ENCODE peak calls at places on chromosomes 13 and 19, in seven cellular contexts. S, V, K, O, D, Q and L are unnamed samples.

GRCh38 chr19:47899335-47899734 is 13.2 kb upstream of the SULT2A1 start:
- DNase-seq in Q (no peak), S (no peak), V (no peak), D (no peak), O (no peak), K (no peak), L (no peak)

GRCh38 chr13:46369506-46370268 is 17.4 kb downstream of the RUBCNL start:
- DNase-seq in S (peak; percentile 32), O (no peak), K (peak; percentile 95), D (no peak), V (no peak), Q (peak; percentile 43), L (no peak)

GRCh38 chr19:28498404-28498976 is 714.5 kb downstream of the UQCRFS1 start:
- DNase-seq in S (no peak), D (no peak), Q (no peak), K (no peak), O (no peak), V (no peak), L (no peak)

GRCh38 chr19:6935069-6935468 is 47.7 kb downstream of the ADGRE1 start:
- DNase-seq in V (no peak), O (no peak), S (no peak), Q (no peak), D (no peak), K (no peak), L (no peak)

GRCh38 chr19:52527954-52528326 is 472 bp downstream of the ZNF808 start:
- DNase-seq in Q (no peak), V (peak; percentile 10), O (peak; percentile 47), S (peak; percentile 5), D (no peak), K (peak; percentile 2), L (peak; percentile 64)

GRCh38 chr13:46866150-46866549 is 30.7 kb downstream of the HTR2A start:
- DNase-seq in V (peak; percentile 11), O (peak; percentile 4), Q (peak; percentile 27), S (peak; percentile 67), D (no peak), K (peak; percentile 64), L (peak; percentile 62)

GRCh38 chr13:80516818-80517348 is 176.0 kb upstream of the SPRY2 start:
- DNase-seq in D (no peak), V (no peak), Q (no peak), S (no peak), K (no peak), O (no peak), L (no peak)

GRCh38 chr13:51769455-51770127 is 34.4 kb downstream of the DHRS12 start:
- DNase-seq in Q (no peak), O (no peak), V (no peak), K (no peak), S (peak; percentile 88), D (no peak), L (peak; percentile 39)

GRCh38 chr13:46345400-46345799 is 41.7 kb downstream of the RUBCNL start:
- DNase-seq in K (no peak), O (no peak), D (no peak), S (no peak), Q (no peak), V (no peak), L (no peak)

GRCh38 chr13:41506312-41506711 is 49.0 kb downstream of the RGCC start:
- DNase-seq in V (no peak), S (no peak), O (no peak), Q (no peak), K (peak; percentile 52), D (no peak), L (no peak)

GRCh38 chr13:39875111-39875510 is 219.6 kb downstream of the COG6 start:
- DNase-seq in O (no peak), S (no peak), D (no peak), Q (no peak), K (no peak), V (no peak), L (no peak)

GRCh38 chr13:107233541-107233940 is 665.6 kb upstream of the ARGLU1 start:
- DNase-seq in K (no peak), S (no peak), O (no peak), D (no peak), V (no peak), Q (no peak), L (no peak)

GRCh38 chr19:14333101-14333871 is 48.0 kb upstream of the ADGRE5 start:
- DNase-seq in S (no peak), K (peak; percentile 20), D (no peak), V (peak; percentile 71), O (peak; percentile 59), Q (no peak), L (peak; percentile 77)

GRCh38 chr19:46878613-46879375 is 18.0 kb downstream of the ARHGAP35 start:
- DNase-seq in K (peak; percentile 77), O (no peak), D (no peak), Q (peak; percentile 66), S (no peak), V (no peak), L (peak; percentile 36)

GRCh38 chr13:99995104-99995502 is 13.5 kb downstream of the ZIC2 start:
- DNase-seq in O (no peak), K (no peak), Q (no peak), D (no peak), V (no peak), S (no peak), L (no peak)

GRCh38 chr19:6738726-6739389 is 622 bp upstream of the TRIP10 start:
- DNase-seq in D (no peak), Q (no peak), S (peak; percentile 49), V (peak; percentile 75), O (peak; percentile 51), K (no peak), L (peak; percentile 96)

GRCh38 chr19:47187797-47188196 is 43.2 kb downstream of the BBC3 start:
- DNase-seq in K (no peak), Q (no peak), O (no peak), S (no peak), D (no peak), V (peak; percentile 78), L (no peak)

GRCh38 chr13:101512650-101513049 is 60.2 kb downstream of the ITGBL1 start:
- DNase-seq in Q (no peak), O (no peak), K (no peak), V (no peak), S (no peak), D (no peak), L (no peak)

GRCh38 chr13:40352385-40352778 is 314.1 kb downstream of the FOXO1 start:
- DNase-seq in V (no peak), Q (no peak), S (peak; percentile 60), O (no peak), D (no peak), K (peak; percentile 88), L (no peak)

GRCh38 chr13:27329210-27329609 is 58.6 kb downstream of the RASL11A start:
- DNase-seq in O (no peak), D (no peak), K (no peak), V (no peak), S (no peak), Q (no peak), L (no peak)

GRCh38 chr19:45524575-45525129 is 17.4 kb downstream of the VASP start:
- DNase-seq in S (no peak), D (no peak), V (no peak), Q (no peak), O (no peak), K (no peak), L (no peak)

GRCh38 chr13:32893176-32893575 is 123.0 kb upstream of the KL start:
- DNase-seq in S (no peak), K (no peak), V (no peak), D (no peak), Q (no peak), O (no peak), L (no peak)
- H3K27ac ChIP-seq in S (no peak overlapping the region), K (no peak overlapping the region), V (no peak overlapping the region), D (no peak overlapping the region), Q (no peak overlapping the region), O (no peak overlapping the region), L (no peak overlapping the region)

GRCh38 chr13:85512421-85512820 is 286.8 kb downstream of the SLITRK6 start:
- DNase-seq in D (no peak), V (no peak), O (no peak), K (no peak), S (no peak), Q (no peak), L (no peak)

GRCh38 chr13:85509512-85509911 is 289.7 kb downstream of the SLITRK6 start:
- DNase-seq in K (peak; percentile 52), Q (no peak), D (no peak), S (no peak), O (no peak), V (no peak), L (no peak)

GRCh38 chr13:85503797-85504196 is 295.4 kb downstream of the SLITRK6 start:
- DNase-seq in S (no peak), O (no peak), D (no peak), Q (no peak), V (no peak), K (no peak), L (no peak)

DNA sequence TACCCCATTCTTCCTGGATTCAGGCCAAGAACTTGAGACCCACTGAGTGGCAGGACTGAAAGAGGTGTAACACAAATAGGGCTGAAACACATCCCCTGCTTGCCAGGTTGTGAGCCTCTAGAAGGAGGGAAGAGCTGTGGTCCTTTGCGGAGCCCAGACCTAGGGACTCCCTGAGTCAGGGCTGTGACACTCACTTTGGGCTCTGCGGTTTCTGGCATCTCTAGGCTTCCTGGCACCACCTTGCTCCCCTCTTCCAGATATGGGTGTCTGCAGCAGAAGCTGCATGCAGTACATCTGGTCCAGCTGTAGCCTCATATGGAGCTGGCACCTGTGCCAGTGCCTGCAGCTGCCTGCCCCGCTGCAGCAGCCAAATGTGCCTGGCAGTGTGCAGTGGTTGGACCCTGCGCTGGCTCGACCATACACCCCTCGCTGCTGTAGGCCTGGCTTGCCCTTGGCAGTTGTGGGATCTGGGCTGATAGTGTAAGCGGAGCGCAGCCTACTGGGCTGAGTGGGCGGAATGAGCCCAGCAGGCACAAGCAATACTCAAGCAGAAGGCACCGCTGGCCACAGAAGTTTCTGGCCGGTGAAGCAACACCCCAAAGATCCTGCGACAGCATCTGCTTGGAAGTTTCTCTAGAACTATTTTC is 290.4 kb downstream of the SLITRK6 start:
- DNase-seq in Q (no peak), D (no peak), S (no peak), K (peak; percentile 32), O (no peak), V (no peak), L (peak; percentile 69)
- TF ChIP-seq CTCF in Q (no peak), D (no peak), S (no peak), K (no peak), O (no peak), V (no peak), L (no peak)

DNA sequence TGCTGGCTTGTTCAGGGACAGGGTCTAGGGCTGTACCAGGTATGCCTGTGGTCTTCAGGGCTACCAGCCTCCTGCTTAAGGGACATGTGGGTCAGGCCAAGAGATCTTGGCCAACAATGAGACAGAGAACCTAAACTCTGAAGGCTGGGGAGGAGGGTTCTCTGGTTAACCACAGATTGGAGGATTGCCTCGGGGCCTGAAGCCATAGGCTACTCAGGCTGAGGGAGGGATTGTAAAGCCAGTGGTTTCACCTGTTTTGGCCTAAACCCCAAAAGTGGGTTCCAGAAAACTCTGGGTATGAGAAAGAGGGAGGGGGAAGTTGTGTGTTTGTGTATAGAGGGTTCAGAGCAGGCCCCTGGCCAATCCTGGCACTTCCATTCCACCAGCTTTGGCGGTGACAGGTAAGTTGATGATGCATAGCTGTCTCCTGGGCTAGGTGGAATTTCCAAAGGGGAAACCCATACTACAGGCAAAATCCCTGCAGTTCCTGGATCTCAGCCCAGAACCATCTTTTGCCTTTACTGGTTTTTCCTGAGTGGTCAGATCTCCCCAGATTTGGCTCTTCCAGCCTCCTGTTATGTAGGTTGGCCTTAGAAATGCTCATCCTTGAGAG is 13.5 kb upstream of the CCDC97 start:
- DNase-seq in K (no peak), O (no peak), V (peak; percentile 31), D (no peak), Q (no peak), S (no peak), L (no peak)
- H3K27ac ChIP-seq in K (peak overlapping the region; percentile 22), O (no peak overlapping the region), V (peak overlapping the region; percentile 84), D (peak overlapping the region; percentile 95), Q (no peak overlapping the region), S (peak overlapping the region; percentile 73), L (no peak overlapping the region)

GRCh38 chr13:97422118-97423054 is 11.6 kb upstream of the RAP2A start:
- DNase-seq in S (no peak), O (no peak), K (no peak), Q (no peak), V (no peak), D (no peak), L (no peak)
- TF ChIP-seq CTCF in S (no peak), O (no peak), K (no peak), Q (no peak), V (no peak), D (no peak), L (no peak)